ENCODE peak calls at places on chromosome 18, in eight cellular contexts. O, K, T, M, U, D, B and V are unnamed samples.

GRCh38 chr18:7452331-7452730 is 114.8 kb upstream of the PTPRM start:
- DNase-seq in D (no peak), B (peak), U (no peak), K (no peak), M (peak), O (peak), T (peak), V (peak)

GRCh38 chr18:3345452-3345851 is 83.5 kb downstream of the MYL12B start:
- DNase-seq in U (no peak), M (no peak), B (no peak), D (no peak), T (no peak), K (no peak), O (no peak), V (no peak)

GRCh38 chr18:9846162-9846915 is 39.4 kb upstream of the TXNDC2 start:
- DNase-seq in M (no peak), T (no peak), O (no peak), K (no peak), B (no peak), U (no peak), D (no peak), V (no peak)

GRCh38 chr18:24446953-24447537 is 13.4 kb upstream of the HRH4 start:
- DNase-seq in U (no peak), T (no peak), O (no peak), B (no peak), D (no peak), K (no peak), M (no peak), V (no peak)

GRCh38 chr18:24995056-24995455 is 356.9 kb downstream of the ZNF521 start:
- DNase-seq in O (peak), D (no peak), U (no peak), M (peak), B (no peak), T (no peak), K (no peak), V (no peak)

GRCh38 chr18:32010124-32010745 is 8.4 kb upstream of the RNF125 start:
- DNase-seq in M (peak), B (no peak), K (no peak), D (no peak), T (no peak), O (no peak), U (no peak), V (no peak)

GRCh38 chr18:37496568-37496967 is 69.0 kb downstream of the CELF4 start:
- DNase-seq in O (no peak), K (no peak), M (no peak), U (no peak), T (no peak), B (no peak), D (no peak), V (no peak)

GRCh38 chr18:46393230-46393629 is 263.8 kb downstream of the LOXHD1 start:
- DNase-seq in B (peak), U (no peak), O (no peak), D (no peak), T (no peak), K (no peak), M (peak), V (no peak)

GRCh38 chr18:11747731-11748130 is 58.7 kb downstream of the GNAL start:
- DNase-seq in D (no peak), M (no peak), O (no peak), B (no peak), T (no peak), U (no peak), K (no peak), V (no peak)

GRCh38 chr18:74514860-74515495 is 18.8 kb downstream of the CNDP2 start:
- DNase-seq in K (no peak), T (no peak), O (no peak), B (no peak), D (no peak), M (no peak), U (no peak), V (no peak)

GRCh38 chr18:47184419-47185050 is 8.4 kb upstream of the IER3IP1 start:
- DNase-seq in B (peak), O (peak), U (no peak), K (no peak), T (no peak), D (no peak), M (peak), V (no peak)

GRCh38 chr18:5309888-5310470 is 14.5 kb upstream of the ZBTB14 start:
- DNase-seq in M (no peak), O (no peak), D (no peak), T (no peak), U (no peak), K (no peak), B (no peak), V (no peak)

GRCh38 chr18:8952796-8953760 is 149.4 kb upstream of the NDUFV2 start:
- DNase-seq in B (no peak), K (no peak), T (peak), M (no peak), O (peak), D (no peak), U (no peak), V (no peak)

GRCh38 chr18:59912007-59912550 is 12.3 kb downstream of the PMAIP1 start:
- DNase-seq in K (no peak), B (no peak), M (no peak), D (no peak), O (no peak), U (no peak), T (no peak), V (no peak)

GRCh38 chr18:41923495-41923894 is 31.5 kb upstream of the PIK3C3 start:
- DNase-seq in K (no peak), U (no peak), B (no peak), O (no peak), T (no peak), D (no peak), M (no peak), V (no peak)

GRCh38 chr18:50284226-50284885 is 3.0 kb upstream of the MBD1 start:
- DNase-seq in O (no peak), K (peak), D (no peak), T (no peak), M (peak), U (no peak), B (no peak), V (no peak)

GRCh38 chr18:24051256-24051947 is 36.8 kb downstream of the TTC39C start:
- DNase-seq in D (no peak), K (no peak), B (no peak), U (no peak), M (no peak), T (no peak), O (peak), V (no peak)

GRCh38 chr18:58887613-58887963 is 22.9 kb downstream of the ZNF532 start:
- DNase-seq in T (no peak), O (no peak), U (no peak), M (peak), K (peak), B (no peak), D (peak), V (peak)

GRCh38 chr18:51437280-51438271 is 240.1 kb upstream of the MEX3C start:
- DNase-seq in O (no peak), D (no peak), M (no peak), T (no peak), B (no peak), K (no peak), U (no peak), V (no peak)